ENCODE peak calls at places on chromosomes 12 and 14, in ten cellular contexts. A is lung, B is lower lobe of right lung, X is left ventricle myocardium inferior, F is A549, V is tibial nerve, Q is fibroblast of lung, J is cardiac muscle cell, G is ascending aorta, M is K562. O is an unnamed sample. For H3K9me3, the result is how much of the 10 kb centered on the place peaks cover.

GRCh38 chr12:113439301-113439597 is 17.1 kb downstream of the SDSL start:
- DNase-seq in A (no peak), B (no peak), X (no peak), F (no peak), V (no peak), Q (no peak), J (no peak), G (no peak), M (no peak), O (no peak)

GRCh38 chr12:120855823-120856589 is 48.2 kb downstream of the SPPL3 start:
- DNase-seq in A (no peak), B (no peak), X (no peak), F (no peak), V (no peak), Q (peak), J (no peak), G (no peak), M (no peak), O (no peak)

GRCh38 chr12:27709932-27710591 is 570 bp upstream of the MRPS35 start:
- DNase-seq in A (no peak), B (no peak), X (no peak), F (no peak), V (peak), Q (peak), J (peak), G (peak), M (peak), O (peak)

GRCh38 chr12:32298917-32299316 is 100.4 kb upstream of the FGD4 start:
- DNase-seq in A (no peak), B (no peak), X (no peak), F (no peak), V (no peak), Q (no peak), J (no peak), G (no peak), M (no peak), O (no peak)

GRCh38 chr12:113310489-113310888 is 24.4 kb downstream of the SLC8B1 start:
- DNase-seq in A (no peak), B (no peak), X (no peak), F (no peak), V (no peak), Q (no peak), J (no peak), G (no peak), M (no peak), O (no peak)

GRCh38 chr12:131834798-131835615 is 6.8 kb downstream of the MMP17 start:
- DNase-seq in A (no peak), B (no peak), X (no peak), F (no peak), V (no peak), Q (no peak), J (no peak), G (no peak), M (no peak), O (no peak)

GRCh38 chr14:51807355-51807754 is 53.1 kb upstream of the GNG2 start:
- DNase-seq in A (no peak), B (no peak), X (no peak), F (no peak), V (no peak), Q (peak), J (no peak), G (no peak), M (no peak), O (no peak)

GRCh38 chr12:108240027-108240785 is 98.9 kb downstream of the CMKLR1 start:
- DNase-seq in A (no peak), B (no peak), X (no peak), F (no peak), V (no peak), Q (no peak), J (no peak), G (no peak), M (no peak), O (no peak)

GRCh38 chr12:55955800-55956508 is 9.9 kb downstream of the PMEL start:
- DNase-seq in A (no peak), B (no peak), X (no peak), F (peak), V (no peak), Q (peak), J (no peak), G (no peak), M (peak), O (peak)

GRCh38 chr12:85516039-85516438 is 236.0 kb downstream of the ALX1 start:
- DNase-seq in A (no peak), B (no peak), X (no peak), F (no peak), V (no peak), Q (no peak), J (no peak), G (no peak), M (no peak), O (no peak)

GRCh38 chr12:101490286-101490920 is 15.3 kb downstream of the SPIC start:
- DNase-seq in A (no peak), B (no peak), X (no peak), F (peak), V (no peak), Q (no peak), J (peak), G (no peak), M (peak), O (no peak)

GRCh38 chr12:124734224-124734788 is 129.4 kb downstream of the SCARB1 start:
- DNase-seq in A (peak), B (peak), X (peak), F (no peak), V (peak), Q (no peak), J (peak), G (peak), M (peak), O (no peak)

GRCh38 chr12:101855364-101855884 is 22.0 kb upstream of the DRAM1 start:
- DNase-seq in A (no peak), B (no peak), X (no peak), F (no peak), V (no peak), Q (peak), J (no peak), G (no peak), M (peak), O (no peak)

GRCh38 chr12:52698634-52699340 is 4.5 kb downstream of the KRT77 start:
- DNase-seq in A (no peak), B (no peak), X (no peak), F (no peak), V (no peak), Q (no peak), J (peak), G (no peak), M (no peak), O (no peak)

GRCh38 chr12:64672925-64673409 is 62.7 kb downstream of the RASSF3 start:
- DNase-seq in A (peak), B (peak), X (peak), F (no peak), V (no peak), Q (peak), J (no peak), G (peak), M (peak), O (peak)

GRCh38 chr12:117590999-117591398 is 229.6 kb upstream of the NOS1 start:
- DNase-seq in A (no peak), B (no peak), X (no peak), F (no peak), V (no peak), Q (no peak), J (no peak), G (no peak), M (no peak), O (no peak)

GRCh38 chr12:112881602-112882001 is 25.2 kb upstream of the OAS1 start:
- DNase-seq in A (no peak), B (no peak), X (no peak), F (no peak), V (no peak), Q (no peak), J (no peak), G (no peak), M (no peak), O (no peak)

GRCh38 chr14:73242274-73242960 is 5.1 kb downstream of the PAPLN start:
- DNase-seq in A (no peak), B (no peak), X (no peak), F (no peak), V (no peak), Q (no peak), J (no peak), G (no peak), M (no peak), O (peak)

GRCh38 chr12:65632131-65632855 is 192.0 kb upstream of the HMGA2 start:
- DNase-seq in A (no peak), B (no peak), X (no peak), F (no peak), V (no peak), Q (peak), J (no peak), G (no peak), M (no peak), O (no peak)

GRCh38 chr14:79274641-79275366 is 936.5 kb downstream of the DIO2 start:
- DNase-seq in A (no peak), B (no peak), X (no peak), F (no peak), V (no peak), Q (no peak), J (no peak), G (no peak), M (no peak), O (no peak)

GRCh38 chr12:14384783-14385638 is 19.5 kb downstream of the ATF7IP start:
- DNase-seq in A (peak), B (no peak), X (no peak), F (peak), V (peak), Q (peak), J (peak), G (peak), M (peak), O (no peak)

GRCh38 chr14:100155049-100155621 is 4.3 kb downstream of the DEGS2 start:
- DNase-seq in A (no peak), B (no peak), X (no peak), F (peak), V (no peak), Q (no peak), J (peak), G (no peak), M (peak), O (peak)

GRCh38 chr14:104797112-104798044 is 1.8 kb upstream of the AKT1 start:
- DNase-seq in A (no peak), B (no peak), X (peak), F (no peak), V (no peak), Q (no peak), J (peak), G (no peak), M (peak), O (peak)
- TF ChIP-seq CTCF in A (no peak), B (no peak), X (no peak), F (no peak), V (no peak), Q (no peak), J (no peak), G (no peak), M (peak), O (no peak)

GRCh38 chr12:21666722-21667121 is 9.1 kb upstream of the LDHB start:
- DNase-seq in A (no peak), B (no peak), X (no peak), F (no peak), V (no peak), Q (peak), J (no peak), G (no peak), M (no peak), O (no peak)
- H3K4me3 ChIP-seq in A (no peak), B (no peak), X (no peak), F (no peak), V (no peak), Q (no peak), J (no peak), G (no peak), M (no peak), O (no peak)

GRCh38 chr14:85921241-85921640 is 391.3 kb downstream of the FLRT2 start:
- DNase-seq in A (no peak), B (no peak), X (no peak), F (no peak), V (no peak), Q (no peak), J (peak), G (no peak), M (no peak), O (no peak)

GRCh38 chr14:85917631-85918030 is 387.7 kb downstream of the FLRT2 start:
- DNase-seq in A (no peak), B (no peak), X (no peak), F (no peak), V (no peak), Q (no peak), J (no peak), G (no peak), M (no peak), O (no peak)
- H3K9me3 ChIP-seq in A (under half), B (under half), X (under half), F (under half), V (under half), Q (under half), J (under half), G (under half), M (under half), O (under half)

DNA sequence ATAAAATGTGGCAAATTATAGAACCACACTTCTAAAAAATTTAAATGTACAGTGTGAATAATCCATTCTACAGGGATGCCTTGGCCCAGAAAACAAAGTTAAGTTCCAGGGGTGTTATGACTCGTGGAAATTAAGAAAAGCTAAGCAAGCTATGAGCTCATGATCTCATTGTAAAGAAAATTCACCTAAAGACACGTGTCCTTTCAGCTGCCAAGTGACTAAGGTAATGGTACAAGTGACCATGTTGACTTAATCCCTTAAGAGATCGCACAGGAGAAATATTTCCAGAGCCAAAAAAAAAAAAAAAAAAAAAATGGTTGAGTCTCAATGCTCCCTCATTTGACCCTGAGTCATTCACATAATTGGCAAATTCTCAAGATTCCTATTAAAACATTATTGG is 51.4 kb upstream of the ANO2 start:
- DNase-seq in A (no peak), B (no peak), X (no peak), F (no peak), V (no peak), Q (no peak), J (no peak), G (no peak), M (no peak), O (no peak)
- TF ChIP-seq CTCF in A (no peak), B (no peak), X (no peak), F (no peak), V (no peak), Q (no peak), J (no peak), G (no peak), M (no peak), O (no peak)

GRCh38 chr12:92290881-92291280 is 145.2 kb upstream of the BTG1 start:
- DNase-seq in A (no peak), B (no peak), X (no peak), F (no peak), V (no peak), Q (peak), J (no peak), G (no peak), M (no peak), O (no peak)

GRCh38 chr12:92292016-92292415 is 146.4 kb upstream of the BTG1 start:
- DNase-seq in A (no peak), B (no peak), X (no peak), F (no peak), V (no peak), Q (no peak), J (no peak), G (no peak), M (no peak), O (no peak)

GRCh38 chr12:92290016-92290685 is 144.5 kb upstream of the BTG1 start:
- DNase-seq in A (no peak), B (no peak), X (no peak), F (no peak), V (no peak), Q (peak), J (no peak), G (no peak), M (no peak), O (no peak)

GRCh38 chr12:92288533-92288932 is 142.9 kb upstream of the BTG1 start:
- DNase-seq in A (no peak), B (no peak), X (no peak), F (no peak), V (peak), Q (no peak), J (no peak), G (no peak), M (no peak), O (no peak)

DNA sequence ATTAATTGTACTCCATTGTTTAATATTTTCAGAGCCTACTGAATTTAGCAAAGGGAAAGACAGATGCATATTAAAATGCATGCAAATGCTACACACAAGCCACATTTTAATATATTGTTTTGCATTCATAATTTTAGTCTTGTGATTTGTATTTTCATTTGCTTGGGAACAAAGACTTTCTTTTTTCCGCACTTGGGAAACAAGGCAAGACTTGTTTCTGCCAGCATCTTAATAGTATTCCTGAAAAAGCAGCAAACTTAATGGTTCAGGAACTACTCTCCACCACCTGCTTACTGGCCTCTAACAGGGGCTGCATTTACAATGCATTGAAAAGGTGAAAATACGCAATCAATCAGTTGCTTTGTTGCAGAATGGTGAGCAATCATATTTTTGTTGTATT is 144.0 kb upstream of the BTG1 start:
- DNase-seq in A (no peak), B (no peak), X (no peak), F (no peak), V (no peak), Q (no peak), J (no peak), G (no peak), M (no peak), O (no peak)
- H3K4me3 ChIP-seq in A (no peak), B (no peak), X (no peak), F (no peak), V (no peak), Q (no peak), J (no peak), G (no peak), M (no peak), O (no peak)

DNA sequence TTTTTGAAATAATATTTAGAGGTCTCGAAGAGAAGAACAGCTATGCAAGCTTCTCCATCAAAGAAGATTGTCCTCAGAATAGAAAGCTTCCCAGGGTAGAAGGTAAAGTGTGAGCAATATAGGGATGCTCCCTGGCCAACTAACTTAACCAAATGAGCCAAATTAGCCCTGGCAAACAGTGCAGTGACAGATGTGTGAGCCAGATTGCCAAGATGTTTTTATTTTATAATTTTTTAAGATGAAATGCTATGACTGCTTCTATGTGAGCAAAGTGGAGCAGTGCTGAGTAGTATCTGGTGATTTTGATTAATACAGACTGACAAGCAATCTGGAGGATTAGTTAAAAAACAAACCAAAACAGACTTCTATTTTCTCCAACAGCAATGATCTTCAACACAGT is 202.1 kb downstream of the NOVA1 start:
- DNase-seq in A (no peak), B (no peak), X (no peak), F (no peak), V (no peak), Q (no peak), J (no peak), G (no peak), M (no peak), O (no peak)
- H3K9me3 ChIP-seq in A (under half), B (under half), X (under half), F (under half), V (under half), Q (under half), J (under half), G (under half), M (under half), O (under half)